ENCODE peak calls at places on chromosome 1, in seven cellular contexts. V is fibroblast of lung, H is HCT116, Y is mammary epithelial cell, M is astrocyte, P is neural progenitor cell, I is GM23338. F is an unnamed sample.

GRCh38 chr1:232904566-232904965 is 45.8 kb upstream of the NTPCR start:
- DNase-seq in V (peak), H (no peak), Y (peak), M (peak), P (no peak), I (no peak), F (peak)

GRCh38 chr1:2588661-2589330 is 2.2 kb downstream of the PRXL2B start:
- DNase-seq in V (no peak), H (no peak), Y (no peak), M (no peak), P (no peak), I (no peak), F (no peak)

GRCh38 chr1:246803373-246803772 is 79.2 kb downstream of the SCCPDH start:
- DNase-seq in V (no peak), H (no peak), Y (no peak), M (no peak), P (no peak), I (no peak), F (no peak)

GRCh38 chr1:38561110-38561509 is 298.5 kb downstream of the RRAGC start:
- DNase-seq in V (no peak), H (no peak), Y (no peak), M (no peak), P (no peak), I (no peak), F (no peak)

GRCh38 chr1:158833269-158833668 is 2.1 kb downstream of the MNDA start:
- DNase-seq in V (no peak), H (no peak), Y (no peak), M (no peak), P (no peak), I (no peak), F (no peak)

GRCh38 chr1:27569088-27569459 is 34.9 kb downstream of the AHDC1 start:
- DNase-seq in V (peak), H (no peak), Y (no peak), M (no peak), P (peak), I (no peak), F (peak)

GRCh38 chr1:1419363-1419811 is 1.7 kb downstream of the ANKRD65 start:
- DNase-seq in V (no peak), H (no peak), Y (no peak), M (no peak), P (peak), I (no peak), F (no peak)

GRCh38 chr1:172040466-172040865 is 199.2 kb downstream of the DNM3 start:
- DNase-seq in V (no peak), H (no peak), Y (peak), M (peak), P (no peak), I (no peak), F (peak)

GRCh38 chr1:53580739-53581475 is 121.7 kb downstream of the DMRTB1 start:
- DNase-seq in V (no peak), H (no peak), Y (no peak), M (no peak), P (no peak), I (no peak), F (no peak)

GRCh38 chr1:6030547-6031261 is 15.0 kb upstream of the KCNAB2 start:
- DNase-seq in V (no peak), H (no peak), Y (no peak), M (no peak), P (no peak), I (no peak), F (no peak)

GRCh38 chr1:162913345-162913744 is 52.4 kb upstream of the CCDC190 start:
- DNase-seq in V (no peak), H (no peak), Y (peak), M (no peak), P (no peak), I (no peak), F (no peak)

GRCh38 chr1:161072751-161073449 is 3.2 kb upstream of the ARHGAP30 start:
- DNase-seq in V (no peak), H (no peak), Y (no peak), M (no peak), P (no peak), I (no peak), F (no peak)

GRCh38 chr1:23524716-23525401 is 6.2 kb downstream of the E2F2 start:
- DNase-seq in V (no peak), H (no peak), Y (no peak), M (no peak), P (peak), I (no peak), F (no peak)

GRCh38 chr1:88075813-88076212 is 608.3 kb upstream of the PKN2 start:
- DNase-seq in V (no peak), H (no peak), Y (no peak), M (no peak), P (no peak), I (no peak), F (no peak)

GRCh38 chr1:39779137-39779536 is 8.0 kb upstream of the OXCT2 start:
- DNase-seq in V (no peak), H (no peak), Y (no peak), M (no peak), P (no peak), I (no peak), F (no peak)

GRCh38 chr1:228005511-228006033 is 1.2 kb upstream of the WNT3A start:
- DNase-seq in V (no peak), H (no peak), Y (no peak), M (no peak), P (no peak), I (peak), F (peak)

GRCh38 chr1:234727018-234727757 is 117.2 kb upstream of the IRF2BP2 start:
- DNase-seq in V (no peak), H (no peak), Y (peak), M (no peak), P (peak), I (peak), F (no peak)

GRCh38 chr1:229093546-229094336 is 177.2 kb upstream of the RAB4A start:
- DNase-seq in V (no peak), H (peak), Y (peak), M (no peak), P (no peak), I (peak), F (no peak)

GRCh38 chr1:229094476-229095311 is 176.2 kb upstream of the RAB4A start:
- DNase-seq in V (no peak), H (no peak), Y (peak), M (peak), P (no peak), I (no peak), F (peak)

GRCh38 chr1:229091721-229092136 is 179.2 kb upstream of the RAB4A start:
- DNase-seq in V (no peak), H (no peak), Y (no peak), M (no peak), P (no peak), I (no peak), F (no peak)

GRCh38 chr1:229092377-229093257 is 178.3 kb upstream of the RAB4A start:
- DNase-seq in V (no peak), H (no peak), Y (no peak), M (no peak), P (no peak), I (peak), F (no peak)

DNA sequence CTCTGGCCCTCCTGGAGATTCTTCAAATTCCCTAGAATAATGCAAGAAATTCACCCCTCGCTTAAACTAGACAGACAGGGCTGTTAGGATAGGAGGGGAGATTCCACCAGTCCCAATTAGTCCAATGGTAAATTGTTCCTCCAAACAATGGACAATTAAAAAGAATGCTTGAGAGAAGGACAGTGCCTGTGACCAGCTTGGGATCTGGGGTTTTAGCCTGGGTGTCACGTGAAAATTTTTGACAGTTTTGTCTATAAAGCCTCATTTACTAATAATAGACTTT is 177.7 kb upstream of the RAB4A start:
- DNase-seq in V (no peak), H (no peak), Y (no peak), M (no peak), P (no peak), I (peak), F (no peak)
- H3K4me2 ChIP-seq in V (no peak), H (peak), Y (peak), M (no peak), P (no peak), I (peak), F (no peak)

DNA sequence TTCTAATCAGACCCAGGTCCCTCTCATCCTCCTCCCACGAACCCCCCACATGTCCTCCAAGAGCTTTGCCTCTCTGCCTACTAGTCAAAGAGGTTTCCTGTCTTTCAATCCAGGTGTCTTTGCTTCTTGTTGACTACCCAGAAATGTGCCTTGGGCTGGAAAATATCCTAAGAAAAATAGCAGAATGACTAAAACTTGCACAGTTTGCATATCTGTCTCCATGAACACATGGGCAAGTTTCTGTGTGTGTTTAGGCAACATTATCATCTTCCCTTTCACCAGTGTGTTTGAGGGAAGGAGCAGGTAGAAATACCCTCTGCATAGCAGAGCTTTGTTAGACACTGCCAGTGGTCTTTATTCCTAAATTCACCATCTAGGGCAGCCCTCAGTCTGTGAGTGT is 1.5 kb downstream of the C1orf116 start:
- DNase-seq in V (no peak), H (no peak), Y (no peak), M (no peak), P (no peak), I (no peak), F (no peak)
- TF ChIP-seq EZH2 in V (no peak), H (no peak), Y (no peak), M (no peak), P (no peak), I (no peak), F (no peak)

DNA sequence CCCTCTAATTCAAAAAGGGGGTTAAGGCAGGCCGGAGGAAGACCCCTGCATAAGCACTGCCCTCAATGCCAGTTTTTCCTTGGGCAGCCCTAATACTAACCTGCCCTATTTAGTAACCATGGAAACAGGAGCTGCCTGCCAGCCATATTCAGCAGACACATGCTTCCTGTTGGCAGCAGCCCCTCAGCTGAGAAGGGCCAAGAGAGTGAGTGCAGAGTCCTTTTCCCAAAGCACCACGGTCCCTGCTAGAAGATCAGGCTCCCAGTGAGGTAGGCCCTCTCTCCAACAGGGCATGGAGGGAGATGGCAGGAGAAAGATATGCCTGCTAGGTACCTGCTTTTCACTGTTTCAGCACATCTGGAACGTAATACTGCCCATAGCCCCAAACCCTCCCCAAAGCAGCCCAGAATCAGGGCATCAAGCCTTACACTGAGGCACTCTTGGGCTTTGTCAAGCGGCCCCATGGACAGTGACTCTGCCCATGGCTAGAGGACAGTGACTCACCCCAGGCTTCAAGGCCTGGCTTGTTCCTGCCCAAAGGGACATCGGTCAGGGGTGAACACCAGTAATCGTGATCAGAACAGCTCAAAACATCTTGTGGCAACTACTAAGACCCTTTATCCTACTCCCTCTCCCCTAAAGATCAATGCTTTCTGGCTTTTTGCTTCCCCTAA is 64.5 kb downstream of the BCAR3 start:
- DNase-seq in V (no peak), H (no peak), Y (no peak), M (no peak), P (no peak), I (no peak), F (peak)
- H3K4me2 ChIP-seq in V (no peak), H (peak), Y (peak), M (peak), P (peak), I (peak), F (peak)

DNA sequence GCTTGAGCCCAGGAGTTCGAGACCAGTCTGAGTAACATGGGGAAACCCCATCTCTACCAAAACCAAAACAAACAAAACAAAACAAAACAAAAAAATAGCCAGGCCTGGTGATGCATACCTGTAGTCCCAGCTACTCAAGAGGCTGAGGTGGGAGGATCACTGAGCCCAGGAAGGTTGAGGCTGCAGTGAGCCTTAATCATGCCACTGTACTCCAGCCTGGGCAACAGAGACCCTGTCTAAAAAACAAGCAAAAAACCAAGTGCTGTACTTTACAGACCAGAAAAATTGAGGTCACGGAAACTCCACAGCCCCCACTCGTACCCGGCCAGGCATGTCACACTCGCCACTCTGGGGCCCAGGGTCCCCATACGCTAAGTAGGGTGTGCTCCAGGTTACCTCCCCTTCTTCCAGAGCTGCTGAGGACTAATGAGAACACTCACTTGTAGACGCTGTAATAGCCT is 22.9 kb downstream of the ATP2B4 start:
- DNase-seq in V (no peak), H (no peak), Y (peak), M (no peak), P (no peak), I (no peak), F (no peak)
- TF ChIP-seq EZH2 in V (no peak), H (no peak), Y (no peak), M (no peak), P (no peak), I (no peak), F (no peak)

GRCh38 chr1:201702936-201703335 is 126.0 kb upstream of the IPO9 start:
- DNase-seq in V (peak), H (no peak), Y (no peak), M (no peak), P (peak), I (peak), F (peak)
- H3K4me2 ChIP-seq in V (no peak), H (no peak), Y (no peak), M (peak), P (peak), I (peak), F (peak)

GRCh38 chr1:18635070-18635577 is 4.5 kb downstream of the PAX7 start:
- DNase-seq in V (no peak), H (no peak), Y (no peak), M (no peak), P (no peak), I (no peak), F (no peak)

GRCh38 chr1:18634276-18634675 is 3.6 kb downstream of the PAX7 start:
- DNase-seq in V (no peak), H (no peak), Y (no peak), M (no peak), P (no peak), I (no peak), F (no peak)

GRCh38 chr1:18632711-18633427 is 2.2 kb downstream of the PAX7 start:
- DNase-seq in V (no peak), H (no peak), Y (no peak), M (no peak), P (peak), I (peak), F (no peak)

GRCh38 chr1:18632218-18632588 is 1.6 kb downstream of the PAX7 start:
- DNase-seq in V (no peak), H (no peak), Y (no peak), M (no peak), P (peak), I (peak), F (no peak)

DNA sequence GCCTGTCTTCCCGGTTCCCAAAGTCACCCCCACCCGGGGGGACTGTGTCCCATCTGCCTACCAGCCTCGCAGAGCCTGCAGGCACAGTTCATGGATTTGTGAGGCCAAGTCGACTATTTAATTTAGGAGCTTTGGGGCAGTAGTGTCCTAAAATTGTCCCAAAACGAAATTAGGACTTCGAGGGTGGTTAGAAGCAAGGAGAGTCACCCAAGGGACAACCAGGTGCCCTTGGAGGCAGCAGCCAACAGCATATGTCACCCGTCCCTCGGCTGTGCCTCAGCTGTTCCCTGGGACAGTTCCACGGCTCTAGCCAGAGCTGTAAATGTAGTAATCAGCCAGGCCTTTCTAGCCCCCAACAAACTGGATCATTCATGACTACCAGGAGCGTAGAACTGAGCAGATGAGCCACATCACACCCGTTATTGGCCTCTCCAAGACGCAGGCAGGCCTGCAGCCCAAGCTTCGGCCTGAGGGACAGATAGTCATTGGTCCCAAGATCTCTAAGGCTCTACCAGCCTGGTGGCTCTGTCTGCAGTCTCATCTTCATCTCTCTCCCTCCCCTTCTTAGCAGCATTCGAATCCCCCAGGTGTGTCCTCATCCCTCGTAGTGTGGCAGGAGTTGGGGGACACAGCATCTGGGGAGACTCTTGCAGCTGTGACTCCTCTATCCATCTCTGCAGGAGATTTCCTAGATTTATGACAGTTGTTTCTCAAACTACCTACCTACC is 2.9 kb downstream of the PAX7 start:
- DNase-seq in V (no peak), H (no peak), Y (no peak), M (no peak), P (no peak), I (no peak), F (no peak)
- TF ChIP-seq EZH2 in V (peak), H (no peak), Y (no peak), M (peak), P (no peak), I (peak), F (no peak)

GRCh38 chr1:223429313-223429731 is 36.1 kb downstream of the CCDC185 start:
- DNase-seq in V (no peak), H (no peak), Y (peak), M (peak), P (no peak), I (no peak), F (peak)
- H3K4me2 ChIP-seq in V (no peak), H (no peak), Y (peak), M (no peak), P (no peak), I (no peak), F (peak)

GRCh38 chr1:215083408-215083961 is 948 bp downstream of the KCNK2 start:
- DNase-seq in V (peak), H (no peak), Y (no peak), M (peak), P (peak), I (peak), F (peak)
- TF ChIP-seq EZH2 in V (no peak), H (no peak), Y (peak), M (no peak), P (no peak), I (peak), F (no peak)

F was measured in GM23248.